ENCODE peak calls at places on chromosomes 11 and 22, in nine cellular contexts. One of them, this sample, is unnamed.

GRCh38 chr22:37930270-37930951 is 23.0 kb downstream of the C22orf23 start:
- DNase-seq in stimulated activated CD4-positive, alpha-beta T cell treated with anti-CD3 and anti-CD28 coated beads, Interleukin-12 subunit alpha, Interleukin-12 subunit beta, amount 100 ng/mL, for 4 hours: no peak
- DNase-seq in activated T-helper 1 cell treated with anti-CD3 and anti-CD28 coated beads, Interleukin-12 subunit alpha, Interleukin-12 subunit beta, Interleukin-2, Interleukin-4 antibody, amounts not matched to agents 30 ng/mL and 10 ng/mL and 1 ng/mL, durations not matched to agents 14 hours and 24 hours and 36 hours: no peak
- DNase-seq in posterior cingulate gyrus: no peak
- DNase-seq in anterior cingulate cortex: no peak
- DNase-seq in hypothalamus: no peak
- DNase-seq in RWPE1: peak; percentile 13
- DNase-seq in T1000: no peak
- DNase-seq in epithelial cell of esophagus: no peak
- DNase-seq in this sample: no peak

GRCh38 chr11:67066333-67066709 is 9.7 kb downstream of the RHOD start:
- DNase-seq in stimulated activated CD4-positive, alpha-beta T cell treated with anti-CD3 and anti-CD28 coated beads, Interleukin-12 subunit alpha, Interleukin-12 subunit beta, amount 100 ng/mL, for 4 hours: no peak
- DNase-seq in activated T-helper 1 cell treated with anti-CD3 and anti-CD28 coated beads, Interleukin-12 subunit alpha, Interleukin-12 subunit beta, Interleukin-2, Interleukin-4 antibody, amounts not matched to agents 30 ng/mL and 10 ng/mL and 1 ng/mL, durations not matched to agents 14 hours and 24 hours and 36 hours: no peak
- DNase-seq in posterior cingulate gyrus: no peak
- DNase-seq in anterior cingulate cortex: no peak
- DNase-seq in hypothalamus: no peak
- DNase-seq in RWPE1: no peak
- DNase-seq in T1000: no peak
- DNase-seq in epithelial cell of esophagus: no peak
- DNase-seq in this sample: no peak

GRCh38 chr11:11586465-11586864 is 35.3 kb downstream of the GALNT18 start:
- DNase-seq in stimulated activated CD4-positive, alpha-beta T cell treated with anti-CD3 and anti-CD28 coated beads, Interleukin-12 subunit alpha, Interleukin-12 subunit beta, amount 100 ng/mL, for 4 hours: no peak
- DNase-seq in activated T-helper 1 cell treated with anti-CD3 and anti-CD28 coated beads, Interleukin-12 subunit alpha, Interleukin-12 subunit beta, Interleukin-2, Interleukin-4 antibody, amounts not matched to agents 30 ng/mL and 10 ng/mL and 1 ng/mL, durations not matched to agents 14 hours and 24 hours and 36 hours: no peak
- DNase-seq in posterior cingulate gyrus: no peak
- DNase-seq in anterior cingulate cortex: no peak
- DNase-seq in hypothalamus: no peak
- DNase-seq in RWPE1: no peak
- DNase-seq in T1000: no peak
- DNase-seq in epithelial cell of esophagus: no peak
- DNase-seq in this sample: no peak

GRCh38 chr11:6607190-6607635 is 3.6 kb downstream of the ILK start:
- DNase-seq in stimulated activated CD4-positive, alpha-beta T cell treated with anti-CD3 and anti-CD28 coated beads, Interleukin-12 subunit alpha, Interleukin-12 subunit beta, amount 100 ng/mL, for 4 hours: no peak
- DNase-seq in activated T-helper 1 cell treated with anti-CD3 and anti-CD28 coated beads, Interleukin-12 subunit alpha, Interleukin-12 subunit beta, Interleukin-2, Interleukin-4 antibody, amounts not matched to agents 30 ng/mL and 10 ng/mL and 1 ng/mL, durations not matched to agents 14 hours and 24 hours and 36 hours: no peak
- DNase-seq in posterior cingulate gyrus: no peak
- DNase-seq in anterior cingulate cortex: no peak
- DNase-seq in hypothalamus: no peak
- DNase-seq in RWPE1: no peak
- DNase-seq in T1000: no peak
- DNase-seq in epithelial cell of esophagus: no peak
- DNase-seq in this sample: no peak

GRCh38 chr11:27699926-27700350 is 317 bp downstream of the BDNF start:
- DNase-seq in stimulated activated CD4-positive, alpha-beta T cell treated with anti-CD3 and anti-CD28 coated beads, Interleukin-12 subunit alpha, Interleukin-12 subunit beta, amount 100 ng/mL, for 4 hours: no peak
- DNase-seq in activated T-helper 1 cell treated with anti-CD3 and anti-CD28 coated beads, Interleukin-12 subunit alpha, Interleukin-12 subunit beta, Interleukin-2, Interleukin-4 antibody, amounts not matched to agents 30 ng/mL and 10 ng/mL and 1 ng/mL, durations not matched to agents 14 hours and 24 hours and 36 hours: no peak
- DNase-seq in posterior cingulate gyrus: no peak
- DNase-seq in anterior cingulate cortex: no peak
- DNase-seq in hypothalamus: no peak
- DNase-seq in RWPE1: no peak
- DNase-seq in T1000: no peak
- DNase-seq in epithelial cell of esophagus: no peak
- DNase-seq in this sample: no peak

GRCh38 chr22:21949569-21949918 is 3.1 kb downstream of the PPM1F start:
- DNase-seq in stimulated activated CD4-positive, alpha-beta T cell treated with anti-CD3 and anti-CD28 coated beads, Interleukin-12 subunit alpha, Interleukin-12 subunit beta, amount 100 ng/mL, for 4 hours: no peak
- DNase-seq in activated T-helper 1 cell treated with anti-CD3 and anti-CD28 coated beads, Interleukin-12 subunit alpha, Interleukin-12 subunit beta, Interleukin-2, Interleukin-4 antibody, amounts not matched to agents 30 ng/mL and 10 ng/mL and 1 ng/mL, durations not matched to agents 14 hours and 24 hours and 36 hours: no peak
- DNase-seq in posterior cingulate gyrus: no peak
- DNase-seq in anterior cingulate cortex: no peak
- DNase-seq in hypothalamus: no peak
- DNase-seq in RWPE1: no peak
- DNase-seq in T1000: no peak
- DNase-seq in epithelial cell of esophagus: no peak
- DNase-seq in this sample: no peak

GRCh38 chr22:21568207-21569075 is 927 bp downstream of the UBE2L3 start:
- DNase-seq in stimulated activated CD4-positive, alpha-beta T cell treated with anti-CD3 and anti-CD28 coated beads, Interleukin-12 subunit alpha, Interleukin-12 subunit beta, amount 100 ng/mL, for 4 hours: peak; percentile 22
- DNase-seq in activated T-helper 1 cell treated with anti-CD3 and anti-CD28 coated beads, Interleukin-12 subunit alpha, Interleukin-12 subunit beta, Interleukin-2, Interleukin-4 antibody, amounts not matched to agents 30 ng/mL and 10 ng/mL and 1 ng/mL, durations not matched to agents 14 hours and 24 hours and 36 hours: peak; percentile 8
- DNase-seq in posterior cingulate gyrus: no peak
- DNase-seq in anterior cingulate cortex: peak; percentile 22
- DNase-seq in hypothalamus: no peak
- DNase-seq in RWPE1: no peak
- DNase-seq in T1000: no peak
- DNase-seq in epithelial cell of esophagus: no peak
- DNase-seq in this sample: peak; percentile 16

GRCh38 chr11:75565916-75566762 is 4.1 kb downstream of the SERPINH1 start:
- DNase-seq in stimulated activated CD4-positive, alpha-beta T cell treated with anti-CD3 and anti-CD28 coated beads, Interleukin-12 subunit alpha, Interleukin-12 subunit beta, amount 100 ng/mL, for 4 hours: no peak
- DNase-seq in activated T-helper 1 cell treated with anti-CD3 and anti-CD28 coated beads, Interleukin-12 subunit alpha, Interleukin-12 subunit beta, Interleukin-2, Interleukin-4 antibody, amounts not matched to agents 30 ng/mL and 10 ng/mL and 1 ng/mL, durations not matched to agents 14 hours and 24 hours and 36 hours: no peak
- DNase-seq in posterior cingulate gyrus: no peak
- DNase-seq in anterior cingulate cortex: no peak
- DNase-seq in hypothalamus: no peak
- DNase-seq in RWPE1: no peak
- DNase-seq in T1000: no peak
- DNase-seq in epithelial cell of esophagus: no peak
- DNase-seq in this sample: no peak

GRCh38 chr11:10628506-10629236 is 60.2 kb upstream of the LYVE1 start:
- DNase-seq in stimulated activated CD4-positive, alpha-beta T cell treated with anti-CD3 and anti-CD28 coated beads, Interleukin-12 subunit alpha, Interleukin-12 subunit beta, amount 100 ng/mL, for 4 hours: no peak
- DNase-seq in activated T-helper 1 cell treated with anti-CD3 and anti-CD28 coated beads, Interleukin-12 subunit alpha, Interleukin-12 subunit beta, Interleukin-2, Interleukin-4 antibody, amounts not matched to agents 30 ng/mL and 10 ng/mL and 1 ng/mL, durations not matched to agents 14 hours and 24 hours and 36 hours: no peak
- DNase-seq in posterior cingulate gyrus: no peak
- DNase-seq in anterior cingulate cortex: no peak
- DNase-seq in hypothalamus: no peak
- DNase-seq in RWPE1: no peak
- DNase-seq in T1000: no peak
- DNase-seq in epithelial cell of esophagus: no peak
- DNase-seq in this sample: no peak

GRCh38 chr22:44012172-44012571 is 11.9 kb upstream of the PARVB start:
- DNase-seq in stimulated activated CD4-positive, alpha-beta T cell treated with anti-CD3 and anti-CD28 coated beads, Interleukin-12 subunit alpha, Interleukin-12 subunit beta, amount 100 ng/mL, for 4 hours: no peak
- DNase-seq in activated T-helper 1 cell treated with anti-CD3 and anti-CD28 coated beads, Interleukin-12 subunit alpha, Interleukin-12 subunit beta, Interleukin-2, Interleukin-4 antibody, amounts not matched to agents 30 ng/mL and 10 ng/mL and 1 ng/mL, durations not matched to agents 14 hours and 24 hours and 36 hours: no peak
- DNase-seq in posterior cingulate gyrus: no peak
- DNase-seq in anterior cingulate cortex: no peak
- DNase-seq in hypothalamus: no peak
- DNase-seq in RWPE1: no peak
- DNase-seq in T1000: no peak
- DNase-seq in epithelial cell of esophagus: peak; percentile 61
- DNase-seq in this sample: no peak

GRCh38 chr11:2812371-2812991 is 73.1 kb downstream of the CDKN1C start:
- DNase-seq in stimulated activated CD4-positive, alpha-beta T cell treated with anti-CD3 and anti-CD28 coated beads, Interleukin-12 subunit alpha, Interleukin-12 subunit beta, amount 100 ng/mL, for 4 hours: no peak
- DNase-seq in activated T-helper 1 cell treated with anti-CD3 and anti-CD28 coated beads, Interleukin-12 subunit alpha, Interleukin-12 subunit beta, Interleukin-2, Interleukin-4 antibody, amounts not matched to agents 30 ng/mL and 10 ng/mL and 1 ng/mL, durations not matched to agents 14 hours and 24 hours and 36 hours: no peak
- DNase-seq in posterior cingulate gyrus: no peak
- DNase-seq in anterior cingulate cortex: no peak
- DNase-seq in hypothalamus: no peak
- DNase-seq in RWPE1: no peak
- DNase-seq in T1000: no peak
- DNase-seq in epithelial cell of esophagus: no peak
- DNase-seq in this sample: peak; percentile 30

GRCh38 chr22:37196539-37197450 is 8.7 kb upstream of the C1QTNF6 start:
- DNase-seq in stimulated activated CD4-positive, alpha-beta T cell treated with anti-CD3 and anti-CD28 coated beads, Interleukin-12 subunit alpha, Interleukin-12 subunit beta, amount 100 ng/mL, for 4 hours: no peak
- DNase-seq in activated T-helper 1 cell treated with anti-CD3 and anti-CD28 coated beads, Interleukin-12 subunit alpha, Interleukin-12 subunit beta, Interleukin-2, Interleukin-4 antibody, amounts not matched to agents 30 ng/mL and 10 ng/mL and 1 ng/mL, durations not matched to agents 14 hours and 24 hours and 36 hours: no peak
- DNase-seq in posterior cingulate gyrus: no peak
- DNase-seq in anterior cingulate cortex: peak; percentile 49
- DNase-seq in hypothalamus: peak; percentile 26
- DNase-seq in RWPE1: peak; percentile 77
- DNase-seq in T1000: peak; percentile 54
- DNase-seq in epithelial cell of esophagus: peak; percentile 76
- DNase-seq in this sample: no peak

GRCh38 chr11:82577246-82577645 is 156.4 kb downstream of the FAM181B start:
- DNase-seq in stimulated activated CD4-positive, alpha-beta T cell treated with anti-CD3 and anti-CD28 coated beads, Interleukin-12 subunit alpha, Interleukin-12 subunit beta, amount 100 ng/mL, for 4 hours: no peak
- DNase-seq in activated T-helper 1 cell treated with anti-CD3 and anti-CD28 coated beads, Interleukin-12 subunit alpha, Interleukin-12 subunit beta, Interleukin-2, Interleukin-4 antibody, amounts not matched to agents 30 ng/mL and 10 ng/mL and 1 ng/mL, durations not matched to agents 14 hours and 24 hours and 36 hours: no peak
- DNase-seq in posterior cingulate gyrus: no peak
- DNase-seq in anterior cingulate cortex: no peak
- DNase-seq in hypothalamus: no peak
- DNase-seq in RWPE1: no peak
- DNase-seq in T1000: no peak
- DNase-seq in epithelial cell of esophagus: no peak
- DNase-seq in this sample: no peak

GRCh38 chr11:109963101-109963500 is 130.1 kb upstream of the ZC3H12C start:
- DNase-seq in stimulated activated CD4-positive, alpha-beta T cell treated with anti-CD3 and anti-CD28 coated beads, Interleukin-12 subunit alpha, Interleukin-12 subunit beta, amount 100 ng/mL, for 4 hours: no peak
- DNase-seq in activated T-helper 1 cell treated with anti-CD3 and anti-CD28 coated beads, Interleukin-12 subunit alpha, Interleukin-12 subunit beta, Interleukin-2, Interleukin-4 antibody, amounts not matched to agents 30 ng/mL and 10 ng/mL and 1 ng/mL, durations not matched to agents 14 hours and 24 hours and 36 hours: no peak
- DNase-seq in posterior cingulate gyrus: no peak
- DNase-seq in anterior cingulate cortex: no peak
- DNase-seq in hypothalamus: no peak
- DNase-seq in RWPE1: no peak
- DNase-seq in T1000: no peak
- DNase-seq in epithelial cell of esophagus: no peak
- DNase-seq in this sample: no peak

GRCh38 chr22:38110863-38111852 is 674 bp upstream of the BAIAP2L2 start:
- DNase-seq in stimulated activated CD4-positive, alpha-beta T cell treated with anti-CD3 and anti-CD28 coated beads, Interleukin-12 subunit alpha, Interleukin-12 subunit beta, amount 100 ng/mL, for 4 hours: no peak
- DNase-seq in activated T-helper 1 cell treated with anti-CD3 and anti-CD28 coated beads, Interleukin-12 subunit alpha, Interleukin-12 subunit beta, Interleukin-2, Interleukin-4 antibody, amounts not matched to agents 30 ng/mL and 10 ng/mL and 1 ng/mL, durations not matched to agents 14 hours and 24 hours and 36 hours: no peak
- DNase-seq in posterior cingulate gyrus: no peak
- DNase-seq in anterior cingulate cortex: no peak
- DNase-seq in hypothalamus: no peak
- DNase-seq in RWPE1: peak; percentile 14
- DNase-seq in T1000: no peak
- DNase-seq in epithelial cell of esophagus: peak; percentile 36
- DNase-seq in this sample: no peak

This sample was measured in stimulated activated naive CD8-positive, alpha-beta T cell treated with anti-CD3 and anti-CD28 coated beads, Interleukin-15, amount 100 ng/mL, for 72 hours.